ENCODE peak calls at places on chromosome 4, in four cellular contexts. One of them, this sample, is unnamed.
A peak's percentile ranks its signal among the peaks of the same experiment; 100 is the strongest.

GRCh38 chr4:807792-808191 is 18.1 kb downstream of the CPLX1 start:
- DNase-seq in tibial artery: no peak
- DNase-seq in BJ: no peak
- DNase-seq in endothelial cell: no peak
- DNase-seq in this sample: no peak

GRCh38 chr4:6011686-6012085 is 6.5 kb downstream of the C4orf50 start:
- DNase-seq in tibial artery: no peak
- DNase-seq in BJ: no peak
- DNase-seq in endothelial cell: no peak
- DNase-seq in this sample: no peak

GRCh38 chr4:7733801-7734650 is 205.6 kb downstream of the AFAP1 start:
- DNase-seq in tibial artery: no peak
- DNase-seq in BJ: no peak
- DNase-seq in endothelial cell: no peak
- DNase-seq in this sample: no peak

GRCh38 chr4:71140563-71140962 is 147.1 kb downstream of the DCK start:
- DNase-seq in tibial artery: no peak
- DNase-seq in BJ: no peak
- DNase-seq in endothelial cell: no peak
- DNase-seq in this sample: no peak

GRCh38 chr4:40515398-40516293 is 114.0 kb downstream of the RBM47 start:
- DNase-seq in tibial artery: peak; percentile 21
- DNase-seq in BJ: no peak
- DNase-seq in endothelial cell: no peak
- DNase-seq in this sample: no peak

GRCh38 chr4:76984788-76985211 is 35.2 kb downstream of the SEPTIN11 start:
- DNase-seq in tibial artery: peak; percentile 80
- DNase-seq in BJ: peak; percentile 100
- DNase-seq in endothelial cell: no peak
- DNase-seq in this sample: peak; percentile 74

GRCh38 chr4:10960386-10960785 is 275.8 kb upstream of the CLNK start:
- DNase-seq in tibial artery: no peak
- DNase-seq in BJ: no peak
- DNase-seq in endothelial cell: no peak
- DNase-seq in this sample: no peak

GRCh38 chr4:60463846-60464502 is 736.2 kb upstream of the ADGRL3 start:
- DNase-seq in tibial artery: no peak
- DNase-seq in BJ: no peak
- DNase-seq in endothelial cell: peak; percentile 9
- DNase-seq in this sample: no peak

GRCh38 chr4:55186700-55187099 is 61.3 kb upstream of the KDR start:
- DNase-seq in tibial artery: no peak
- DNase-seq in BJ: no peak
- DNase-seq in endothelial cell: no peak
- DNase-seq in this sample: no peak

GRCh38 chr4:152464030-152464823 is 71.7 kb downstream of the FBXW7 start:
- DNase-seq in tibial artery: no peak
- DNase-seq in BJ: no peak
- DNase-seq in endothelial cell: no peak
- DNase-seq in this sample: no peak

GRCh38 chr4:134708026-134708425 is 506.4 kb upstream of the PABPC4L start:
- DNase-seq in tibial artery: no peak
- DNase-seq in BJ: no peak
- DNase-seq in endothelial cell: no peak
- DNase-seq in this sample: no peak

GRCh38 chr4:56434599-56435000 is 815 bp downstream of the PPAT start:
- DNase-seq in tibial artery: no peak
- DNase-seq in BJ: no peak
- DNase-seq in endothelial cell: no peak
- DNase-seq in this sample: no peak

GRCh38 chr4:155522201-155522600 is 144.4 kb upstream of the GUCY1A1 start:
- DNase-seq in tibial artery: no peak
- DNase-seq in BJ: no peak
- DNase-seq in endothelial cell: no peak
- DNase-seq in this sample: no peak

GRCh38 chr4:761739-762138 is 56.1 kb downstream of the PCGF3 start:
- DNase-seq in tibial artery: no peak
- DNase-seq in BJ: no peak
- DNase-seq in endothelial cell: no peak
- DNase-seq in this sample: peak; percentile 25

GRCh38 chr4:1883583-1883982 is 12.4 kb downstream of the NSD2 start:
- DNase-seq in tibial artery: no peak
- DNase-seq in BJ: no peak
- DNase-seq in endothelial cell: no peak
- DNase-seq in this sample: no peak

GRCh38 chr4:80192937-80193336 is 4.4 kb upstream of the PRDM8 start:
- DNase-seq in tibial artery: no peak
- DNase-seq in BJ: no peak
- DNase-seq in endothelial cell: no peak
- DNase-seq in this sample: no peak

GRCh38 chr4:123600426-123600825 is 203.8 kb downstream of the SPRY1 start:
- DNase-seq in tibial artery: no peak
- DNase-seq in BJ: no peak
- DNase-seq in endothelial cell: no peak
- DNase-seq in this sample: no peak

GRCh38 chr4:85803846-85804245 is 328.9 kb downstream of the ARHGAP24 start:
- DNase-seq in tibial artery: no peak
- DNase-seq in BJ: no peak
- DNase-seq in endothelial cell: no peak
- DNase-seq in this sample: no peak

GRCh38 chr4:55069248-55069647 is 56.1 kb downstream of the KDR start:
- DNase-seq in tibial artery: no peak
- DNase-seq in BJ: no peak
- DNase-seq in endothelial cell: no peak
- DNase-seq in this sample: peak; percentile 57

DNA sequence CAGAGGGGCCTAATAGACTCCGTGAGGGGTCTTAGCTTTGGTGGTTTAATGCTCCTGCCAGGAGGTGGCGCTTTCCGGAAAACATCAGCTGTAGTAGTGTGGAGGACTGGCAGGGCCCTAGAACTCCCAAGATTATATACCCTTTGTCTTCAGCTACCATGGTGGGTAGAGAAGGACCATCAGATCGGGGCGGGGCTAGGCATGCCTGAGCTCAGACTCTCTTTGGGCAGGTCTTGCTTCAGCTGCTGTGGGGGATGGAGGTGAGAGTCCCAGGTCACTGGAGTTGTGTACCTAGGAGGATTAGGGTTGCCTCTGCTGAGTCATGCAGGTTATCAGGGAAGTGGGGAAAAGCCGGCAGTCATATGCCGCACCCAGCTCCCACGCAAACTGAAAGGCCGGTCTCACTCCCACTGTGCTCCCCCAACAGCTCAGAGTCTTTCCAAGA is 63.0 kb upstream of the AGA start:
- DNase-seq in tibial artery: no peak
- DNase-seq in BJ: no peak
- DNase-seq in endothelial cell: no peak
- DNase-seq in this sample: no peak
- TF ChIP-seq CTCF in tibial artery: no peak
- TF ChIP-seq CTCF in BJ: no peak
- TF ChIP-seq CTCF in endothelial cell: no peak
- TF ChIP-seq CTCF in this sample: no peak

GRCh38 chr4:110586137-110586850 is 36.6 kb downstream of the PITX2 start:
- DNase-seq in tibial artery: no peak
- DNase-seq in BJ: peak; percentile 4
- DNase-seq in endothelial cell: no peak
- DNase-seq in this sample: no peak
- TF ChIP-seq CTCF in tibial artery: peak; percentile 16
- TF ChIP-seq CTCF in BJ: peak; percentile 58
- TF ChIP-seq CTCF in endothelial cell: no peak
- TF ChIP-seq CTCF in this sample: peak; percentile 36

GRCh38 chr4:119300388-119301131 is 21.4 kb downstream of the FABP2 start:
- DNase-seq in tibial artery: peak; percentile 93
- DNase-seq in BJ: peak; percentile 72
- DNase-seq in endothelial cell: peak; percentile 93
- DNase-seq in this sample: peak; percentile 94
- TF ChIP-seq CTCF in tibial artery: no peak
- TF ChIP-seq CTCF in BJ: peak; percentile 18
- TF ChIP-seq CTCF in endothelial cell: no peak
- TF ChIP-seq CTCF in this sample: no peak

DNA sequence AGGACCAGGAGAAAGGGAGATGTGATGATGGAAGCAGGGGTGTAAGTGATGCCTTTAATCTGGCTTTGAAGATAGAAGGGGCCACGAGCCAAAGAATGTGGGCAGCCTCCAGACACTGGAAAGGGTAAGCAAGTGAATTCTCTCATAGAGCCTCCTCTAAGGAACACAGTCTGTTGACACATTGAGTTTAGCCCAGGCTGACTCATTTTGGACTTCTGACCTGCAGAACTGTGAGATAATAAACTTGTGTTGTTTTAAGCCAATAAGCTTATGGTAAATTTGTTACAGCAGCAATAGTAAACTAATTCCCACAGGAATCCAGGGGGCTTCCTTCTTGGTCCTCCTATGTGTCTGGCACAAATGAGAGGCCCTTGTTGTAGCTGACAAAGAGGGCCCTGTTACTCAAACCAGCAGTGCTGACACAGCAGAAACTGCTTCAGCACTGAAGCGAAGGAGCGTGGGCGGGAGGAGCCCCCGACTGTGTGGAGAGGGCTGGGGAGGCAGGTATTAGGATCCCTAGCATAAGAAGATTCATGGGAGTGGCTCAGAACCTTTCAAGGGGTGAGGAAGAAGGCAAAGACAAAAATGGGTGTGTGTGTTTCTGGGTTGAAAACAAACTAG is 268.7 kb downstream of the NR3C2 start:
- DNase-seq in tibial artery: no peak
- DNase-seq in BJ: no peak
- DNase-seq in endothelial cell: no peak
- DNase-seq in this sample: no peak
- TF ChIP-seq CTCF in tibial artery: no peak
- TF ChIP-seq CTCF in BJ: no peak
- TF ChIP-seq CTCF in endothelial cell: no peak
- TF ChIP-seq CTCF in this sample: no peak

GRCh38 chr4:4852591-4853362 is 6.7 kb upstream of the MSX1 start:
- DNase-seq in tibial artery: peak; percentile 68
- DNase-seq in BJ: no peak
- DNase-seq in endothelial cell: peak; percentile 60
- DNase-seq in this sample: peak; percentile 56
- TF ChIP-seq CTCF in tibial artery: peak; percentile 16
- TF ChIP-seq CTCF in BJ: peak; percentile 38
- TF ChIP-seq CTCF in endothelial cell: peak; percentile 47
- TF ChIP-seq CTCF in this sample: no peak

This sample was measured in heart left ventricle.